ENCODE peak calls at places on chromosomes 16 and 17, in seven cellular contexts. One of them, this sample, is unnamed.

GRCh38 chr17:83116783-83117555 is 37.6 kb downstream of the METRNL start:
- DNase-seq in Right ventricle myocardium superior: peak; percentile 24
- DNase-seq in psoas muscle: no peak
- DNase-seq in Caki2: no peak
- DNase-seq in hypothalamus: no peak
- DNase-seq in endothelial cell: no peak
- DNase-seq in iris pigment epithelial cell: no peak
- DNase-seq in this sample: no peak

GRCh38 chr17:7774037-7774659 is 56.6 kb downstream of the DNAH2 start:
- DNase-seq in Right ventricle myocardium superior: no peak
- DNase-seq in psoas muscle: no peak
- DNase-seq in Caki2: no peak
- DNase-seq in hypothalamus: no peak
- DNase-seq in endothelial cell: no peak
- DNase-seq in iris pigment epithelial cell: peak; percentile 66
- DNase-seq in this sample: no peak

GRCh38 chr17:14304876-14305636 is 4.2 kb downstream of the HS3ST3B1 start:
- DNase-seq in Right ventricle myocardium superior: no peak
- DNase-seq in psoas muscle: no peak
- DNase-seq in Caki2: no peak
- DNase-seq in hypothalamus: no peak
- DNase-seq in endothelial cell: no peak
- DNase-seq in iris pigment epithelial cell: no peak
- DNase-seq in this sample: no peak

GRCh38 chr16:69270395-69270794 is 40.8 kb upstream of the VPS4A start:
- DNase-seq in Right ventricle myocardium superior: no peak
- DNase-seq in psoas muscle: no peak
- DNase-seq in Caki2: peak; percentile 11
- DNase-seq in hypothalamus: no peak
- DNase-seq in endothelial cell: no peak
- DNase-seq in iris pigment epithelial cell: peak; percentile 47
- DNase-seq in this sample: no peak

GRCh38 chr17:47713980-47714689 is 18.9 kb upstream of the TBX21 start:
- DNase-seq in Right ventricle myocardium superior: no peak
- DNase-seq in psoas muscle: no peak
- DNase-seq in Caki2: no peak
- DNase-seq in hypothalamus: no peak
- DNase-seq in endothelial cell: no peak
- DNase-seq in iris pigment epithelial cell: no peak
- DNase-seq in this sample: no peak

GRCh38 chr17:29582254-29582765 is 7.1 kb downstream of the GIT1 start:
- DNase-seq in Right ventricle myocardium superior: peak; percentile 14
- DNase-seq in psoas muscle: no peak
- DNase-seq in Caki2: no peak
- DNase-seq in hypothalamus: no peak
- DNase-seq in endothelial cell: no peak
- DNase-seq in iris pigment epithelial cell: no peak
- DNase-seq in this sample: no peak

GRCh38 chr17:47229535-47230443 is 20.6 kb downstream of the MYL4 start:
- DNase-seq in Right ventricle myocardium superior: peak; percentile 83
- DNase-seq in psoas muscle: peak; percentile 80
- DNase-seq in Caki2: peak; percentile 95
- DNase-seq in hypothalamus: peak; percentile 41
- DNase-seq in endothelial cell: peak; percentile 74
- DNase-seq in iris pigment epithelial cell: peak; percentile 99
- DNase-seq in this sample: peak; percentile 77

GRCh38 chr17:64084086-64084939 is 45.6 kb downstream of the ERN1 start:
- DNase-seq in Right ventricle myocardium superior: no peak
- DNase-seq in psoas muscle: no peak
- DNase-seq in Caki2: no peak
- DNase-seq in hypothalamus: no peak
- DNase-seq in endothelial cell: no peak
- DNase-seq in iris pigment epithelial cell: peak; percentile 27
- DNase-seq in this sample: no peak

GRCh38 chr17:42675984-42676423 is 790 bp downstream of the PLEKHH3 start:
- DNase-seq in Right ventricle myocardium superior: peak; percentile 72
- DNase-seq in psoas muscle: peak; percentile 68
- DNase-seq in Caki2: peak; percentile 33
- DNase-seq in hypothalamus: peak; percentile 50
- DNase-seq in endothelial cell: peak; percentile 43
- DNase-seq in iris pigment epithelial cell: peak; percentile 62
- DNase-seq in this sample: no peak

GRCh38 chr17:50316016-50316587 is 29.8 kb upstream of the XYLT2 start:
- DNase-seq in Right ventricle myocardium superior: no peak
- DNase-seq in psoas muscle: no peak
- DNase-seq in Caki2: no peak
- DNase-seq in hypothalamus: no peak
- DNase-seq in endothelial cell: no peak
- DNase-seq in iris pigment epithelial cell: no peak
- DNase-seq in this sample: no peak

This sample was measured in dorsolateral prefrontal cortex.